ENCODE peak calls at places on chromosomes 1 and 21, in eight cellular contexts. U, R, Z, V, P, Y, H and L are unnamed samples.

GRCh38 chr1:41639332-41639936 is 155.0 kb upstream of the EDN2 start:
- DNase-seq in U (no peak), R (peak), Z (no peak), V (peak), P (no peak), Y (peak), H (peak), L (peak)

GRCh38 chr1:91234181-91234580 is 170.5 kb downstream of the HFM1 start:
- DNase-seq in U (no peak), R (no peak), Z (no peak), V (no peak), P (no peak), Y (no peak), H (no peak), L (no peak)

GRCh38 chr1:178645157-178645825 is 79.8 kb upstream of the RALGPS2 start:
- DNase-seq in U (no peak), R (no peak), Z (no peak), V (peak), P (no peak), Y (no peak), H (no peak), L (no peak)

GRCh38 chr1:71706030-71706671 is 576.2 kb downstream of the NEGR1 start:
- DNase-seq in U (no peak), R (no peak), Z (no peak), V (peak), P (no peak), Y (no peak), H (no peak), L (no peak)

GRCh38 chr21:25934771-25935224 is 200.0 kb downstream of the GABPA start:
- DNase-seq in U (peak), R (peak), Z (no peak), V (peak), P (no peak), Y (peak), H (peak), L (peak)

GRCh38 chr1:152786077-152786476 is at the start of gene LCE1E:
- DNase-seq in U (no peak), R (no peak), Z (no peak), V (no peak), P (no peak), Y (no peak), H (no peak), L (no peak)

GRCh38 chr1:25556791-25557476 is 13.5 kb downstream of the LDLRAP1 start:
- DNase-seq in U (no peak), R (peak), Z (peak), V (peak), P (no peak), Y (peak), H (no peak), L (no peak)

GRCh38 chr1:240031009-240031408 is 60.7 kb upstream of the FMN2 start:
- DNase-seq in U (no peak), R (peak), Z (no peak), V (peak), P (no peak), Y (peak), H (no peak), L (no peak)

GRCh38 chr1:64228181-64228957 is 24.9 kb downstream of the UBE2U start:
- DNase-seq in U (no peak), R (peak), Z (no peak), V (peak), P (no peak), Y (peak), H (no peak), L (no peak)

GRCh38 chr1:207284209-207284892 is 37.1 kb upstream of the CD55 start:
- DNase-seq in U (no peak), R (no peak), Z (no peak), V (peak), P (no peak), Y (no peak), H (no peak), L (no peak)

GRCh38 chr1:86567936-86568335 is 21.1 kb downstream of the CLCA4 start:
- DNase-seq in U (no peak), R (no peak), Z (no peak), V (no peak), P (no peak), Y (no peak), H (no peak), L (no peak)

GRCh38 chr1:30413606-30414005 is 309.8 kb downstream of the MATN1 start:
- DNase-seq in U (no peak), R (no peak), Z (no peak), V (no peak), P (no peak), Y (no peak), H (peak), L (no peak)

GRCh38 chr1:35931424-35932157 is 686 bp downstream of the AGO3 start:
- DNase-seq in U (no peak), R (peak), Z (no peak), V (peak), P (no peak), Y (peak), H (peak), L (peak)

GRCh38 chr1:29227511-29227910 is 3.2 kb downstream of the MECR start:
- DNase-seq in U (no peak), R (no peak), Z (no peak), V (no peak), P (no peak), Y (no peak), H (no peak), L (no peak)

GRCh38 chr1:168863647-168864234 is 134.7 kb upstream of the DPT start:
- DNase-seq in U (no peak), R (no peak), Z (no peak), V (no peak), P (no peak), Y (no peak), H (no peak), L (no peak)

GRCh38 chr1:217525773-217526490 is 105.0 kb downstream of the GPATCH2 start:
- DNase-seq in U (no peak), R (peak), Z (no peak), V (peak), P (no peak), Y (peak), H (no peak), L (no peak)

GRCh38 chr1:85628791-85629531 is 48.4 kb downstream of the CCN1 start:
- DNase-seq in U (peak), R (peak), Z (no peak), V (peak), P (peak), Y (peak), H (no peak), L (peak)

GRCh38 chr1:2415337-2415736 is 3.0 kb upstream of the PEX10 start:
- DNase-seq in U (no peak), R (no peak), Z (no peak), V (no peak), P (no peak), Y (no peak), H (no peak), L (peak)

GRCh38 chr21:33028759-33029511 is 3.2 kb downstream of the OLIG2 start:
- DNase-seq in U (no peak), R (no peak), Z (no peak), V (peak), P (no peak), Y (no peak), H (peak), L (no peak)

GRCh38 chr1:48031676-48032075 is 34.5 kb upstream of the TRABD2B start:
- DNase-seq in U (no peak), R (no peak), Z (no peak), V (no peak), P (no peak), Y (peak), H (peak), L (no peak)

GRCh38 chr1:183877321-183877720 is 72.4 kb downstream of the RGL1 start:
- DNase-seq in U (peak), R (no peak), Z (no peak), V (peak), P (no peak), Y (peak), H (peak), L (peak)

GRCh38 chr1:14165289-14165867 is 433.1 kb upstream of the KAZN start:
- DNase-seq in U (no peak), R (no peak), Z (no peak), V (no peak), P (no peak), Y (no peak), H (no peak), L (no peak)

GRCh38 chr1:235566092-235566491 is 61.8 kb upstream of the B3GALNT2 start:
- DNase-seq in U (no peak), R (no peak), Z (no peak), V (no peak), P (no peak), Y (no peak), H (no peak), L (no peak)

GRCh38 chr1:22799971-22800370 is 89.3 kb downstream of the EPHB2 start:
- DNase-seq in U (no peak), R (no peak), Z (no peak), V (no peak), P (no peak), Y (no peak), H (no peak), L (no peak)

GRCh38 chr1:154866995-154867795 is 2.9 kb downstream of the KCNN3 start:
- DNase-seq in U (no peak), R (peak), Z (peak), V (peak), P (no peak), Y (peak), H (no peak), L (no peak)

GRCh38 chr1:183633676-183634343 is 1.8 kb downstream of the ARPC5 start:
- DNase-seq in U (no peak), R (peak), Z (no peak), V (peak), P (peak), Y (peak), H (no peak), L (no peak)

GRCh38 chr1:235642021-235642942 is 7.3 kb downstream of the GNG4 start:
- DNase-seq in U (no peak), R (peak), Z (peak), V (peak), P (no peak), Y (peak), H (peak), L (peak)

GRCh38 chr1:101474039-101474665 is 237.3 kb downstream of the S1PR1 start:
- DNase-seq in U (no peak), R (peak), Z (no peak), V (no peak), P (peak), Y (peak), H (no peak), L (no peak)

GRCh38 chr21:44724166-44724565 is 12.8 kb upstream of the TSPEAR start:
- DNase-seq in U (no peak), R (no peak), Z (no peak), V (no peak), P (no peak), Y (no peak), H (no peak), L (no peak)